ENCODE peak calls at places on chromosomes 6 and 20, in six cellular contexts. One of them, this sample, is unnamed.

GRCh38 chr20:973785-974194 is 28.3 kb downstream of the RSPO4 start:
- DNase-seq in Caco-2: peak
- DNase-seq in AG10803: peak
- DNase-seq in BJ: peak
- DNase-seq in WTC11: peak
- DNase-seq in mesothelial cell of epicardium: no peak
- DNase-seq in this sample: no peak

GRCh38 chr6:133778414-133778813 is 110.5 kb upstream of the TCF21 start:
- DNase-seq in mesothelial cell of epicardium: no peak
- DNase-seq in AG10803: peak
- DNase-seq in Caco-2: no peak
- DNase-seq in WTC11: no peak
- DNase-seq in BJ: peak
- DNase-seq in this sample: peak

GRCh38 chr6:148524976-148525375 is 182.3 kb downstream of the SASH1 start:
- DNase-seq in Caco-2: no peak
- DNase-seq in BJ: no peak
- DNase-seq in mesothelial cell of epicardium: no peak
- DNase-seq in WTC11: no peak
- DNase-seq in AG10803: peak
- DNase-seq in this sample: no peak

GRCh38 chr6:141878686-141879085 is 254.0 kb upstream of the GJE1 start:
- DNase-seq in Caco-2: no peak
- DNase-seq in BJ: no peak
- DNase-seq in WTC11: no peak
- DNase-seq in AG10803: no peak
- DNase-seq in mesothelial cell of epicardium: no peak
- DNase-seq in this sample: no peak

GRCh38 chr20:63974402-63975200 is 4.8 kb downstream of the SAMD10 start:
- DNase-seq in mesothelial cell of epicardium: no peak
- DNase-seq in AG10803: no peak
- DNase-seq in BJ: no peak
- DNase-seq in WTC11: no peak
- DNase-seq in Caco-2: no peak
- DNase-seq in this sample: no peak

GRCh38 chr20:25453035-25453810 is 45.8 kb downstream of the GINS1 start:
- DNase-seq in WTC11: no peak
- DNase-seq in Caco-2: no peak
- DNase-seq in mesothelial cell of epicardium: no peak
- DNase-seq in AG10803: no peak
- DNase-seq in BJ: no peak
- DNase-seq in this sample: no peak

GRCh38 chr20:5797843-5798462 is 47.8 kb downstream of the SHLD1 start:
- DNase-seq in mesothelial cell of epicardium: no peak
- DNase-seq in BJ: no peak
- DNase-seq in AG10803: no peak
- DNase-seq in Caco-2: no peak
- DNase-seq in WTC11: no peak
- DNase-seq in this sample: no peak

GRCh38 chr20:38337561-38338140 is 8.6 kb upstream of the LBP start:
- DNase-seq in WTC11: peak
- DNase-seq in Caco-2: peak
- DNase-seq in AG10803: no peak
- DNase-seq in BJ: no peak
- DNase-seq in mesothelial cell of epicardium: no peak
- DNase-seq in this sample: no peak

GRCh38 chr6:36290668-36291620 is 21.1 kb downstream of the PNPLA1 start:
- DNase-seq in WTC11: no peak
- DNase-seq in Caco-2: peak
- DNase-seq in mesothelial cell of epicardium: no peak
- DNase-seq in BJ: no peak
- DNase-seq in AG10803: peak
- DNase-seq in this sample: peak

GRCh38 chr6:75409286-75409685 is 84.3 kb downstream of the FILIP1 start:
- DNase-seq in mesothelial cell of epicardium: no peak
- DNase-seq in Caco-2: no peak
- DNase-seq in BJ: no peak
- DNase-seq in AG10803: peak
- DNase-seq in WTC11: no peak
- DNase-seq in this sample: no peak

GRCh38 chr6:132698608-132699007 is 15.2 kb downstream of the VNN1 start:
- DNase-seq in mesothelial cell of epicardium: no peak
- DNase-seq in WTC11: no peak
- DNase-seq in AG10803: no peak
- DNase-seq in BJ: no peak
- DNase-seq in Caco-2: no peak
- DNase-seq in this sample: no peak

GRCh38 chr6:14620522-14620921 is 502.9 kb downstream of the CD83 start:
- DNase-seq in AG10803: no peak
- DNase-seq in mesothelial cell of epicardium: no peak
- DNase-seq in WTC11: no peak
- DNase-seq in Caco-2: no peak
- DNase-seq in BJ: no peak
- DNase-seq in this sample: no peak

GRCh38 chr6:80214436-80215022 is 108.1 kb downstream of the BCKDHB start:
- DNase-seq in mesothelial cell of epicardium: no peak
- DNase-seq in WTC11: no peak
- DNase-seq in AG10803: peak
- DNase-seq in BJ: no peak
- DNase-seq in Caco-2: peak
- DNase-seq in this sample: peak

GRCh38 chr6:56040875-56041274 is 165.5 kb upstream of the BMP5 start:
- DNase-seq in AG10803: peak
- DNase-seq in WTC11: no peak
- DNase-seq in BJ: no peak
- DNase-seq in Caco-2: no peak
- DNase-seq in mesothelial cell of epicardium: no peak
- DNase-seq in this sample: no peak

GRCh38 chr6:169166896-169167580 is 86.6 kb downstream of the THBS2 start:
- DNase-seq in mesothelial cell of epicardium: no peak
- DNase-seq in Caco-2: no peak
- DNase-seq in BJ: no peak
- DNase-seq in AG10803: no peak
- DNase-seq in WTC11: no peak
- DNase-seq in this sample: no peak

GRCh38 chr6:167662104-167662880 is 164.4 kb upstream of the AFDN start:
- DNase-seq in Caco-2: no peak
- DNase-seq in WTC11: no peak
- DNase-seq in mesothelial cell of epicardium: no peak
- DNase-seq in AG10803: no peak
- DNase-seq in BJ: no peak
- DNase-seq in this sample: no peak

GRCh38 chr20:36101201-36101600 is 53.3 kb upstream of the EPB41L1 start:
- DNase-seq in Caco-2: peak
- DNase-seq in BJ: no peak
- DNase-seq in AG10803: no peak
- DNase-seq in mesothelial cell of epicardium: no peak
- DNase-seq in WTC11: no peak
- DNase-seq in this sample: no peak

GRCh38 chr6:33140556-33140955 is 51.7 kb downstream of the COL11A2 start:
- DNase-seq in BJ: no peak
- DNase-seq in Caco-2: no peak
- DNase-seq in mesothelial cell of epicardium: no peak
- DNase-seq in AG10803: no peak
- DNase-seq in WTC11: no peak
- DNase-seq in this sample: no peak

GRCh38 chr20:57505991-57506390 is 18.9 kb downstream of the CTCFL start:
- DNase-seq in WTC11: no peak
- DNase-seq in BJ: no peak
- DNase-seq in Caco-2: no peak
- DNase-seq in mesothelial cell of epicardium: no peak
- DNase-seq in AG10803: no peak
- DNase-seq in this sample: no peak

GRCh38 chr6:117597755-117598154 is 4.6 kb downstream of the GOPC start:
- DNase-seq in BJ: no peak
- DNase-seq in AG10803: no peak
- DNase-seq in Caco-2: no peak
- DNase-seq in mesothelial cell of epicardium: no peak
- DNase-seq in WTC11: no peak
- DNase-seq in this sample: no peak

GRCh38 chr20:57326667-57327455 is 2.7 kb upstream of the SPO11 start:
- DNase-seq in WTC11: peak
- DNase-seq in mesothelial cell of epicardium: peak
- DNase-seq in BJ: no peak
- DNase-seq in AG10803: no peak
- DNase-seq in Caco-2: peak
- DNase-seq in this sample: no peak

GRCh38 chr20:20734475-20734948 is 22.1 kb upstream of the RALGAPA2 start:
- DNase-seq in WTC11: no peak
- DNase-seq in BJ: no peak
- DNase-seq in mesothelial cell of epicardium: no peak
- DNase-seq in Caco-2: no peak
- DNase-seq in AG10803: no peak
- DNase-seq in this sample: no peak

GRCh38 chr20:46132705-46133120 is 14.6 kb downstream of the CD40 start:
- DNase-seq in WTC11: peak
- DNase-seq in AG10803: peak
- DNase-seq in Caco-2: peak
- DNase-seq in BJ: no peak
- DNase-seq in mesothelial cell of epicardium: peak
- DNase-seq in this sample: peak

DNA sequence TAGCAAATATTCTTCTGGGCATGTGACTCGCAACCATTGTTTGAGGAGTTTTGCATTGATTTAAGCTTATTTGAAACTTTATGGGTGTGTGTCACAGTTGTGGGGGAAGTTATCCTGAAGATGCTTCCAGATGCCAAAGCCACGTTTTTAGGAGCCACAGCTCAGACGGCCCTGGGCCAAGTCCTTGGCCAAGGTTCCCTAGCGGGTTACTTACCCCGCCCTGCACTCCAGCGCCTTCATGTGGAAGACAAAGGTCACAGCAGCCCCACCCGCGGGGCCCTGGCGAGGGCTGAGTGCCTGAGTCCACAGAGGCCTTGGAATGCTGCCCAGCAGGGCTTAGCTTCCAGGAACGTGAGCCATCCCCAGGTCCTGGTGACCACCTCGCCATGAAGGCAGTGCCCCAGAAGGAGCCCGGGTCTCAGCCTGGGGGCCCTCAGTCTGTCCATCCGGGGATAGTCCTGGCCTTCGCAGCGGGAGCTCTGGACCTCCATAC is 308.3 kb downstream of the CDH4 start:
- DNase-seq in BJ: peak
- DNase-seq in Caco-2: peak
- DNase-seq in mesothelial cell of epicardium: no peak
- DNase-seq in WTC11: peak
- DNase-seq in AG10803: peak
- DNase-seq in this sample: no peak
- TF ChIP-seq CTCF in BJ: peak
- TF ChIP-seq CTCF in Caco-2: no peak
- TF ChIP-seq CTCF in mesothelial cell of epicardium: no peak
- TF ChIP-seq CTCF in WTC11: peak
- TF ChIP-seq CTCF in AG10803: peak
- TF ChIP-seq CTCF in this sample: no peak

DNA sequence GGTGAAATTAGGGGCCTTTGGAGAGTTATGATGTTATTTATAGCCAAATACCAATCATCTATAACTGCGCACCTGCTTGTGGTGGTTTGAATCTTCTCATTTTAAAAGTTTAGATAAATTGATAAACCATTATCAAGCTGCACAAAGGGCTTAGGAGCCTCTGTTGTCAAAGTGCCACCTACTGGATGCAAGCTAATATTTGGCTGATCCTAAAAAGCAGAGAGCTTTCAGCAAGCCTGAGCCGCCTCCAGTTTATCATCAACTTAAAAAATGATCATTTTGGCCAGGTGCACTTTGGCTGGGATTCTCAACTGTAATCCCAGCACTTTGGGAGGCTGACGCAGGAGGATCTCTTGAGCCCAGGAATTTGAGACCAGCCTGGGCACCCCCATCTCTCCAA is 58.5 kb upstream of the ATXN1 start:
- DNase-seq in Caco-2: no peak
- DNase-seq in mesothelial cell of epicardium: no peak
- DNase-seq in AG10803: peak
- DNase-seq in WTC11: no peak
- DNase-seq in BJ: no peak
- DNase-seq in this sample: peak
- TF ChIP-seq CTCF in Caco-2: peak
- TF ChIP-seq CTCF in mesothelial cell of epicardium: no peak
- TF ChIP-seq CTCF in AG10803: peak
- TF ChIP-seq CTCF in WTC11: no peak
- TF ChIP-seq CTCF in BJ: peak
- TF ChIP-seq CTCF in this sample: peak

GRCh38 chr6:27494987-27495385 is 22.1 kb upstream of the ZNF184 start:
- DNase-seq in WTC11: no peak
- DNase-seq in AG10803: no peak
- DNase-seq in mesothelial cell of epicardium: no peak
- DNase-seq in Caco-2: no peak
- DNase-seq in BJ: no peak
- DNase-seq in this sample: no peak

GRCh38 chr6:27495386-27496135 is 22.7 kb upstream of the ZNF184 start:
- DNase-seq in AG10803: peak
- DNase-seq in WTC11: peak
- DNase-seq in mesothelial cell of epicardium: peak
- DNase-seq in BJ: no peak
- DNase-seq in Caco-2: peak
- DNase-seq in this sample: peak

GRCh38 chr6:27492776-27493175 is 19.9 kb upstream of the ZNF184 start:
- DNase-seq in mesothelial cell of epicardium: no peak
- DNase-seq in Caco-2: no peak
- DNase-seq in BJ: no peak
- DNase-seq in AG10803: no peak
- DNase-seq in WTC11: no peak
- DNase-seq in this sample: no peak

GRCh38 chr6:27494103-27494502 is 21.2 kb upstream of the ZNF184 start:
- DNase-seq in WTC11: no peak
- DNase-seq in Caco-2: no peak
- DNase-seq in AG10803: no peak
- DNase-seq in mesothelial cell of epicardium: no peak
- DNase-seq in BJ: no peak
- DNase-seq in this sample: no peak
- TF ChIP-seq CTCF in WTC11: no peak
- TF ChIP-seq CTCF in Caco-2: no peak
- TF ChIP-seq CTCF in AG10803: no peak
- TF ChIP-seq CTCF in mesothelial cell of epicardium: no peak
- TF ChIP-seq CTCF in BJ: no peak
- TF ChIP-seq CTCF in this sample: no peak

GRCh38 chr6:131213501-131213990 is 78.3 kb downstream of the AKAP7 start:
- DNase-seq in Caco-2: no peak
- DNase-seq in BJ: no peak
- DNase-seq in AG10803: peak
- DNase-seq in mesothelial cell of epicardium: no peak
- DNase-seq in WTC11: no peak
- DNase-seq in this sample: no peak
- TF ChIP-seq CTCF in Caco-2: no peak
- TF ChIP-seq CTCF in BJ: no peak
- TF ChIP-seq CTCF in AG10803: no peak
- TF ChIP-seq CTCF in mesothelial cell of epicardium: no peak
- TF ChIP-seq CTCF in WTC11: no peak
- TF ChIP-seq CTCF in this sample: no peak

This sample was measured in AG09319.